ENCODE peak calls at places on chromosomes 4 and X, in nine cellular contexts. Y is AG04449, Q is astrocyte, D is AG10803, J is keratinocyte, X is Peyer's patch, N is transverse colon, K is lower lobe of right lung, E is fibroblast of mammary gland. T is an unnamed sample.

GRCh38 chr4:42344749-42345148 is 52.5 kb upstream of the SHISA3 start:
- DNase-seq in Y (no peak), Q (no peak), J (no peak), X (no peak), N (no peak), E (peak; percentile 7), K (no peak), D (no peak), T (no peak)

GRCh38 chr4:112448211-112448745 is 67.7 kb downstream of the NEUROG2 start:
- DNase-seq in E (peak; percentile 18), K (no peak), Q (no peak), X (no peak), N (no peak), D (no peak), Y (no peak), J (no peak), T (no peak)

GRCh38 chrX:141467442-141467841 is 117.1 kb downstream of the SPANXA1 start:
- DNase-seq in D (no peak), J (no peak), Y (no peak), X (no peak), K (no peak), E (peak; percentile 6), N (no peak), Q (no peak), T (no peak)

GRCh38 chrX:39946822-39947221 is 150.9 kb downstream of the BCOR start:
- DNase-seq in Q (peak; percentile 80), E (peak; percentile 55), N (no peak), K (no peak), J (no peak), Y (no peak), D (peak; percentile 75), X (no peak), T (no peak)

GRCh38 chr4:167218022-167218608 is 16.2 kb downstream of the SPOCK3 start:
- DNase-seq in Q (no peak), X (no peak), D (no peak), Y (no peak), E (no peak), J (no peak), K (no peak), N (no peak), T (no peak)

GRCh38 chrX:40171513-40172168 is 73.9 kb upstream of the BCOR start:
- DNase-seq in Y (no peak), X (no peak), Q (peak; percentile 35), D (peak; percentile 58), K (no peak), N (no peak), E (no peak), J (no peak), T (no peak)

GRCh38 chr4:27678027-27678426 is 817.4 kb downstream of the STIM2 start:
- DNase-seq in D (no peak), K (no peak), E (no peak), X (no peak), J (no peak), Y (no peak), Q (no peak), N (no peak), T (no peak)

GRCh38 chr4:185182196-185182595 is 21.6 kb downstream of the CFAP97 start:
- DNase-seq in J (no peak), N (no peak), E (no peak), D (no peak), K (no peak), Y (no peak), Q (no peak), X (no peak), T (no peak)

GRCh38 chrX:108307408-108308085 is 130.7 kb downstream of the COL4A6 start:
- DNase-seq in K (peak; percentile 61), E (no peak), J (no peak), X (no peak), Y (no peak), Q (peak; percentile 52), N (no peak), D (no peak), T (no peak)

GRCh38 chrX:67614006-67614405 is 70.2 kb downstream of the AR start:
- DNase-seq in J (no peak), X (no peak), Q (peak; percentile 40), K (no peak), N (no peak), D (no peak), E (no peak), Y (no peak), T (no peak)

GRCh38 chr4:32169841-32170240 is 1449.7 kb downstream of the PCDH7 start:
- DNase-seq in X (no peak), K (no peak), Q (no peak), Y (no peak), D (no peak), J (no peak), E (no peak), N (no peak), T (no peak)

GRCh38 chrX:149131780-149132179 is 373.3 kb downstream of the IDS start:
- DNase-seq in X (no peak), D (no peak), Y (no peak), J (no peak), E (peak; percentile 74), Q (peak; percentile 33), N (no peak), K (no peak), T (no peak)

GRCh38 chr4:74041418-74041817 is 2.9 kb upstream of the CXCL3 start:
- DNase-seq in D (no peak), N (no peak), Y (no peak), X (no peak), E (no peak), K (no peak), Q (no peak), J (no peak), T (no peak)

GRCh38 chrX:9466115-9466495 is 1.2 kb downstream of the TBL1X start:
- DNase-seq in E (peak; percentile 22), J (no peak), Q (no peak), K (peak; percentile 64), N (peak; percentile 51), X (peak; percentile 68), D (peak; percentile 21), Y (no peak), T (no peak)

GRCh38 chrX:9465380-9466114 is 689 bp downstream of the TBL1X start:
- DNase-seq in J (no peak), N (peak; percentile 23), D (no peak), X (peak; percentile 52), Q (no peak), K (peak; percentile 51), E (no peak), Y (no peak), T (no peak)

GRCh38 chrX:9467751-9468150 is 2.9 kb downstream of the TBL1X start:
- DNase-seq in N (no peak), X (no peak), D (no peak), E (no peak), Q (no peak), J (no peak), Y (no peak), K (no peak), T (no peak)

GRCh38 chrX:9467181-9467580 is 2.3 kb downstream of the TBL1X start:
- DNase-seq in N (no peak), J (no peak), E (no peak), K (no peak), D (no peak), Q (no peak), X (no peak), Y (no peak), T (no peak)

DNA sequence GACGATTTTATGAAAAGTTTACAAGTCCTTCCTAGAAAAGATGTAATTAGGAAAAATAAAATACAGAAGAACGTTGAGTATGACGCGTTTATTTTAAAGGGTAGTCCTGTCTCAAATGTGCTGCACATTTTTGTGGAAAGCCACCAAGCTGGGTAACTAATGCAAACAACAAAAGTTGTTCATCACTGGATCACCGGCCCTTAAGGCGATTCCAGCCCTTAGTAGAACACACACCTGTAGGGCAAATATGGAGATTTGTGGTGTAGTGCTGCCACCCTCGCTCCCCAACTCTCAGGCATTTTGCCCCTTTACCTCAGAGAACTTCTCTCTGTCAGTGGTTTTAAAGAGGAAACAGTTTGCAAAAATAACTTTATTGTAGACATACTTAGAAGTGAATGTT is 1.9 kb downstream of the TBL1X start:
- DNase-seq in J (no peak), D (no peak), K (no peak), E (no peak), X (no peak), Q (no peak), N (no peak), Y (no peak), T (no peak)
- TF ChIP-seq CTCF in J (no peak), D (no peak), K (no peak), E (no peak), X (no peak), Q (no peak), N (no peak), Y (no peak), T (no peak)

DNA sequence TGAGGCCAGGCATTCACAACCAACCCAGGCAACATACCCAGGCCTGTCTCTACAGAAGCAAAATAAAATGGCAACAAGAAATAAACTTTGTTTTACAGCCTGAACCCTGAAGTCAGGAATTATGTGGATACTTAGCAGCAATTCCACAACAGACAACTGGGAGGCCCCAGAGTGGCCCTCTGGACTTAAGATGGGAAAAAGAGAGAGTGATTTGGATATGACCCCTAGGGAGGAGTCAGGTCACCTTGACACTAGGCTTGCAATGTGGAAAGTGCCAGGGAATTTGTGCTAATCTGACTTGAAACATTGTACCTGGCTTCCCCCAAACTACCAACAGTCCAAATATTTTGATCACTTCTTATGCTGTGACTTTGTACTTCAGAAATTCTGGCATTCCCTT is 193.1 kb downstream of the PARM1 start:
- DNase-seq in K (no peak), D (no peak), Y (no peak), N (no peak), E (no peak), J (no peak), X (no peak), Q (no peak), T (no peak)
- H3K4me3 ChIP-seq in K (no peak overlapping the region), D (no peak overlapping the region), Y (no peak overlapping the region), N (no peak overlapping the region), E (no peak overlapping the region), J (peak overlapping the region; percentile 71), X (no peak overlapping the region), Q (no peak overlapping the region), T (no peak overlapping the region)

GRCh38 chr4:53614616-53615015 is 23.3 kb upstream of the LNX1 start:
- DNase-seq in D (no peak), Y (no peak), J (no peak), K (no peak), X (peak; percentile 51), Q (no peak), E (no peak), N (peak; percentile 24), T (no peak)
- TF ChIP-seq CTCF in D (peak; percentile 9), Y (no peak), J (no peak), K (no peak), X (peak; percentile 64), Q (no peak), E (peak; percentile 13), N (no peak), T (peak; percentile 26)

GRCh38 chr4:165378763-165379631 is at the start of gene CPE:
- DNase-seq in E (peak; percentile 63), J (no peak), N (peak; percentile 77), D (peak; percentile 49), K (peak; percentile 82), Y (no peak), X (peak; percentile 85), Q (peak; percentile 61), T (no peak)
- H3K4me3 ChIP-seq in E (peak within 1 kb of the TSS; percentile 62), J (peak within 1 kb of the TSS; percentile 64), N (peak within 1 kb of the TSS; percentile 61), D (peak within 1 kb of the TSS; percentile 58), K (peak within 1 kb of the TSS; percentile 55), Y (peak within 1 kb of the TSS; percentile 55), X (peak within 1 kb of the TSS; percentile 40), Q (peak within 1 kb of the TSS; percentile 68), T (peak within 1 kb of the TSS; percentile 47)

T was measured in HFF-Myc.